ENCODE peak calls at places on chromosomes 1 and 21, in four cellular contexts. O, I, K and X are unnamed samples. For H3K79me2, the result is how much of the 10 kb centered on the place peaks cover.

GRCh38 chr21:34667761-34668160 is 1.0 kb upstream of the CLIC6 start:
- DNase-seq in K (no peak), O (no peak), I (no peak), X (no peak)

GRCh38 chr1:191895049-191895448 is 263.2 kb upstream of the RGS18 start:
- DNase-seq in O (no peak), K (no peak), I (no peak), X (no peak)

GRCh38 chr21:45623436-45623835 is 20.1 kb upstream of the PCBP3 start:
- DNase-seq in O (peak), I (no peak), K (no peak), X (no peak)

GRCh38 chr1:24257373-24257772 is 61.8 kb upstream of the GRHL3 start:
- DNase-seq in I (no peak), K (no peak), O (no peak), X (no peak)

GRCh38 chr1:42927920-42928505 is 30.7 kb downstream of the SLC2A1 start:
- DNase-seq in K (no peak), I (no peak), O (no peak), X (no peak)

GRCh38 chr1:171800342-171800741 is 18.9 kb downstream of the METTL13 start:
- DNase-seq in I (no peak), K (no peak), O (no peak), X (peak)

GRCh38 chr1:173409613-173410012 is 67.5 kb upstream of the PRDX6 start:
- DNase-seq in O (no peak), I (no peak), K (no peak), X (no peak)

GRCh38 chr1:185441608-185442007 is 124.6 kb upstream of the IVNS1ABP start:
- DNase-seq in I (no peak), O (no peak), K (peak), X (no peak)

GRCh38 chr1:6299557-6300165 is 38.8 kb upstream of the GPR153 start:
- DNase-seq in O (no peak), I (no peak), K (no peak), X (no peak)

GRCh38 chr1:18288609-18289219 is 181.1 kb downstream of the IGSF21 start:
- DNase-seq in K (no peak), O (no peak), I (no peak), X (peak)

GRCh38 chr1:232127190-232127589 is 500.6 kb downstream of the DISC1 start:
- DNase-seq in I (no peak), O (no peak), K (peak), X (peak)

GRCh38 chr21:22225299-22225698 is 1227.1 kb downstream of the NCAM2 start:
- DNase-seq in O (no peak), K (no peak), I (no peak), X (no peak)

GRCh38 chr1:27098447-27099153 is 56.3 kb downstream of the SLC9A1 start:
- DNase-seq in K (no peak), O (no peak), I (no peak), X (no peak)

GRCh38 chr1:11170102-11170501 is 19.1 kb upstream of the ANGPTL7 start:
- DNase-seq in O (no peak), K (no peak), I (no peak), X (no peak)

GRCh38 chr1:183655562-183656075 is 2.5 kb upstream of the APOBEC4 start:
- DNase-seq in K (peak), O (peak), I (peak), X (peak)
- H3K4ac ChIP-seq in K (no peak), O (no peak), I (no peak), X (no peak)

GRCh38 chr1:8862528-8862927 is 16.0 kb downstream of the ENO1 start:
- DNase-seq in I (no peak), K (no peak), O (peak), X (peak)
- H3K79me2 ChIP-seq in I (under half), K (under half), O (under half), X (under half)

GRCh38 chr1:225446298-225446941 is 18.6 kb upstream of the LBR start:
- DNase-seq in O (no peak), I (no peak), K (no peak), X (no peak)
- H3K4ac ChIP-seq in O (no peak), I (no peak), K (no peak), X (no peak)

GRCh38 chr1:33168556-33169289 is 13.1 kb downstream of the TRIM62 start:
- DNase-seq in K (peak), I (no peak), O (no peak), X (peak)

GRCh38 chr1:33170351-33171274 is 11.2 kb downstream of the TRIM62 start:
- DNase-seq in O (no peak), K (no peak), I (no peak), X (no peak)

GRCh38 chr1:33169290-33170055 is 12.4 kb downstream of the TRIM62 start:
- DNase-seq in K (no peak), O (no peak), I (no peak), X (peak)

GRCh38 chr1:33173091-33173490 is 8.8 kb downstream of the TRIM62 start:
- DNase-seq in I (no peak), K (no peak), O (no peak), X (no peak)

DNA sequence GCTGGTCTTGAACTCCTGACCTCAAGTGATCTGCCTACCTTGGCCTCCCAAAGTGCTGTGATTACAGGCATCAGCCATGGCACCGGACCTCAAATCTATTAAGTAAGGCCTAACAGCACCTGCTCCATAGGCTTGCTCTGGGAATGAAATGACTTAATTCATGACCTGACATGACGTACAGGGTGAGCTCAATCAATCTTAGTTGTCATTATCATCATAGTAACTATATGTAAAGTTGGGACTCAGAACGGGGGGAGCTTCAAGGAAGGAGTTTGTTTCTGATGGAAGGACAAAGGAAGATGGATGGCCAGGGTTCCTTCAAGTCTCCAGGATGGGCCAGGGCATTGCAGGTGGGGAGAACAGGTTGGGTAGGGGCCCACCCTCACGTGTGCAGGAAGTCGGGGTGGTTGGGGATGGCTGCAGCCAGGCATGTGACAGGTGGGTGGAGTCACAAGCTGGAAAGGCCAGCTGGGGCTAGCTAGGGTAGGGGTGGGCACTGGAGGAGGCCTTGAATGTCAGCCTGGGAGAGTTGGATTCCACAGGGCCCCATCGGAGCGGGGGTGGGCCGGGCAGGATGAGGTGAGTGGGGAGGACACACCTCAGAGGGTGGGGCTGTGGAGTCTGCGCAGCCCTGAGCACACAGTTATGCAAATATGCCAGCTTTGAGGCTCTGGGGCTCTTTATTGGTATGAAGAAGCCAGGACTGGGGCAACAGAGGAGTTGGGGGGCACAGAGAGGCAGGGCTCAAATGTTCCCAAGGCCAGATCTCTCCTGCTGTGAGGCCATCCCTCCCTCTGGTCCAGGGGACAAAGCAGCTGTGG is 9.6 kb downstream of the TRIM62 start:
- DNase-seq in K (no peak), I (no peak), O (no peak), X (no peak)
- H3K79me2 ChIP-seq in K (under half), I (under half), O (under half), X (under half)

GRCh38 chr1:65265296-65266271 is 43.8 kb upstream of the DNAJC6 start:
- DNase-seq in I (no peak), K (no peak), O (peak), X (peak)
- H3K4ac ChIP-seq in I (no peak), K (peak), O (no peak), X (peak)